ENCODE peak calls at places on chromosomes 6 and 20, in five cellular contexts. U is GM12892, W is left lung, D is AG08395, J is H54. T is an unnamed sample.

GRCh38 chr6:35363293-35363750 is 21.0 kb downstream of the PPARD start:
- DNase-seq in U (no peak), W (no peak), D (peak; percentile 76), J (no peak), T (peak; percentile 96)

GRCh38 chr6:34389034-34389433 is 3.4 kb downstream of the NUDT3 start:
- DNase-seq in U (no peak), W (no peak), D (no peak), J (no peak), T (no peak)

GRCh38 chr6:141426400-141426980 is 706.2 kb upstream of the GJE1 start:
- DNase-seq in U (no peak), W (no peak), D (peak; percentile 11), J (no peak), T (no peak)

GRCh38 chr6:165515963-165516624 is 146.9 kb downstream of the PDE10A start:
- DNase-seq in U (no peak), W (no peak), D (no peak), J (peak; percentile 6), T (peak; percentile 48)

GRCh38 chr20:17904027-17904426 is 64.6 kb downstream of the SNX5 start:
- DNase-seq in U (no peak), W (no peak), D (no peak), J (no peak), T (no peak)

GRCh38 chr20:36267605-36268500 is 31.6 kb downstream of the AAR2 start:
- DNase-seq in U (no peak), W (no peak), D (no peak), J (no peak), T (no peak)

GRCh38 chr6:140156131-140156530 is 781.7 kb upstream of the CITED2 start:
- DNase-seq in U (no peak), W (no peak), D (no peak), J (no peak), T (no peak)

GRCh38 chr20:7859371-7859802 is 80.9 kb downstream of the HAO1 start:
- DNase-seq in U (no peak), W (no peak), D (peak; percentile 63), J (no peak), T (peak; percentile 75)

GRCh38 chr20:33139467-33139866 is 28.5 kb upstream of the BPIFA2 start:
- DNase-seq in U (no peak), W (no peak), D (no peak), J (no peak), T (no peak)